ENCODE peak calls at places on chromosome 15, in six cellular contexts. N, S, X, W, O and H are unnamed samples.
A peak's percentile ranks its signal among the peaks of the same experiment; 100 is the strongest.

GRCh38 chr15:43488790-43489585 is 4.0 kb downstream of the TP53BP1 start:
- DNase-seq in N (no peak), S (no peak), X (no peak), W (no peak), O (no peak), H (no peak)

GRCh38 chr15:100043732-100044131 is 298.0 kb downstream of the ADAMTS17 start:
- DNase-seq in N (no peak), S (no peak), X (no peak), W (no peak), O (no peak), H (no peak)

GRCh38 chr15:64232400-64232799 is 69.6 kb upstream of the PPIB start:
- DNase-seq in N (no peak), S (no peak), X (no peak), W (peak; percentile 81), O (no peak), H (no peak)

GRCh38 chr15:71015342-71015741 is 99.9 kb upstream of the THSD4 start:
- DNase-seq in N (no peak), S (no peak), X (no peak), W (no peak), O (no peak), H (no peak)

GRCh38 chr15:81747477-81747876 is 298.3 kb downstream of the MEX3B start:
- DNase-seq in N (no peak), S (no peak), X (no peak), W (no peak), O (no peak), H (no peak)

GRCh38 chr15:89783861-89784685 is 7.9 kb downstream of the MESP2 start:
- DNase-seq in N (no peak), S (peak; percentile 66), X (no peak), W (no peak), O (peak; percentile 54), H (no peak)

GRCh38 chr15:73225358-73226015 is 143.3 kb downstream of the HCN4 start:
- DNase-seq in N (no peak), S (no peak), X (no peak), W (no peak), O (peak; percentile 22), H (no peak)

GRCh38 chr15:75887178-75887577 is 16.5 kb upstream of the FBXO22 start:
- DNase-seq in N (no peak), S (no peak), X (no peak), W (no peak), O (no peak), H (no peak)

GRCh38 chr15:88912500-88912921 is 668 bp downstream of the MFGE8 start:
- DNase-seq in N (no peak), S (peak; percentile 45), X (no peak), W (peak; percentile 40), O (peak; percentile 70), H (no peak)

GRCh38 chr15:62067448-62068044 is 769 bp downstream of the C2CD4A start:
- DNase-seq in N (no peak), S (peak; percentile 31), X (no peak), W (no peak), O (peak; percentile 62), H (no peak)

GRCh38 chr15:74041311-74041756 is 41.0 kb downstream of the GOLGA6A start:
- DNase-seq in N (no peak), S (no peak), X (no peak), W (no peak), O (no peak), H (no peak)

GRCh38 chr15:44633603-44634002 is 29.9 kb downstream of the SPG11 start:
- DNase-seq in N (no peak), S (no peak), X (no peak), W (peak; percentile 79), O (no peak), H (no peak)

GRCh38 chr15:38455096-38455495 is 1.2 kb downstream of the FAM98B start:
- DNase-seq in N (no peak), S (no peak), X (no peak), W (peak; percentile 38), O (no peak), H (no peak)

DNA sequence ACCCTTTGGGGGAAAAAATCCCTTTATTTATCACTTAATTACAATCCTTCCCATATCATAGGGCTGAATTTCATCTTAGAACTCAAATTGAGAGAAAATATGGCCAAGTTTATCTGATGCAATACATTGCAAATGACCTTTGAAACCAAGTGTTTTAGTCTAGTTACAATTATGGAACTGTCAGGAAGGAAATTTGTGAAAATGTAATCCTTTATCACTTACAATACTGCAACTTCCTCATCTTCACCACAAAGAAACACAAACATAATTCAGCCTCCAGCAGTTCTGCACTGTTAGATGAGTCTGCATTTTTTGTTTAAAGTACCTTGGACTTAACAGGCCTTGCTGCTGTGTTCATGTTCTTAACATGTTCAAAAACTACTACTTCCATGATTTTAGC is 4.6 kb downstream of the CCPG1 start:
- DNase-seq in N (no peak), S (no peak), X (no peak), W (peak; percentile 18), O (no peak), H (no peak)
- H3K4me3 ChIP-seq in N (no peak overlapping the region), S (no peak overlapping the region), X (no peak overlapping the region), W (no peak overlapping the region), O (no peak overlapping the region), H (no peak overlapping the region)

GRCh38 chr15:30827625-30828303 is 76.0 kb upstream of the FAN1 start:
- DNase-seq in N (no peak), S (no peak), X (no peak), W (no peak), O (no peak), H (no peak)
- H3K4me3 ChIP-seq in N (no peak overlapping the region), S (no peak overlapping the region), X (no peak overlapping the region), W (no peak overlapping the region), O (no peak overlapping the region), H (no peak overlapping the region)

DNA sequence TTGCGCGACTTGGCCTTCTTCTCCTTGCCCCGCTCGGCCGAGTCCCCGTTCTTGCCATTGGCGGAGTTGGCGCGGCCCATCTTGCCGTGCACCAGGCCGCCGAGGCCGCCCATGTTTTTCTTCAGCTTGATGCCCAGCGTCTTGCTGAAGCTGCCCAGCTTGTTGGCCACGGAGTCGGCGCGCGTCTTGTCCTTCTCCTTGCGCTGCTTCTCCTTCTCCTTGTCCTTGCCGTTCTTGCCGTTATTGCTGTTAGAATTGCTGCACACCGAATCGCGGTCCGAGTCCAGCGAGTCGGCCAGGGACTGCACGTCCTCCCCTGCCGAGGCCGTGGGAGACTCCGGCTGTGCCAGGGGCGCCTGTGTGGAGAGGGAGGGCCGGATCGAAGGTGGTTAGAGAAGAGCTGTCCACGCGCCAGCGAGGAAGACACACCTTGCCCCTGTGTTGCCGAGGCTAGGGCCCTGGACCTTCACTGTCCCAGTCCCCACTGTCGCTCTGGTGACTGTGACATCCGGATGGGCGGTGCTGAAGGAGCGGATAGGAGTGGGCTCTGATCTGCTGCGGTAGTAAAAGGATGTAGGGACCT is 157.8 kb downstream of the KLF13 start:
- DNase-seq in N (no peak), S (no peak), X (no peak), W (no peak), O (no peak), H (no peak)
- H3K4me3 ChIP-seq in N (no peak overlapping the region), S (no peak overlapping the region), X (no peak overlapping the region), W (no peak overlapping the region), O (no peak overlapping the region), H (no peak overlapping the region)

GRCh38 chr15:66706225-66706732 is 4.2 kb downstream of the SMAD6 start:
- DNase-seq in N (no peak), S (no peak), X (no peak), W (no peak), O (peak; percentile 74), H (no peak)
- H3K4me3 ChIP-seq in N (peak overlapping the region; percentile 35), S (no peak overlapping the region), X (peak overlapping the region; percentile 78), W (no peak overlapping the region), O (no peak overlapping the region), H (peak overlapping the region; percentile 88)

DNA sequence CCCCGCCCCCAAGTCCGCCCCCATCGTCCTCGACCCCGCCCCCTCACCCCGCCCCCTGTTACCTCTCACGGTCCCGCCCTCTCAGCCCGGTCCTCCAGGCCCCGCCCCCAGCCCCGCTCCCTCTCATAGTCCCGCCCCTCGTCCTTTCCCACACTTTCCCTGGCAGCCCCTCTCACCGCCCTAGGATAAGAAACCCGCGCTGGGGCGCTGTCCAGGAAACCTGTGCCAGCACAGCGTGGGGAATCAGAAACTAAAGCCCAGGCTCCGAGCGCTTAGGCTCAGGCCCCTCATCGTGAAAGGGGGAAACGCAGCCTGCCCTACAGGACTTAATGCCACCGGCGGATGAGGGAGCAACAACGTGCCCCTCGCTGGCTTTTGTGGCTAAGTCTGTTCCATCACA is 20.9 kb downstream of the TRPM1 start:
- DNase-seq in N (peak; percentile 69), S (no peak), X (no peak), W (no peak), O (peak; percentile 98), H (no peak)
- H3K4me3 ChIP-seq in N (no peak overlapping the region), S (no peak overlapping the region), X (no peak overlapping the region), W (peak overlapping the region; percentile 21), O (peak overlapping the region; percentile 34), H (peak overlapping the region; percentile 12)

GRCh38 chr15:23646165-23647000 is 1.3 kb downstream of the MAGEL2 start:
- DNase-seq in N (no peak), S (no peak), X (no peak), W (no peak), O (peak; percentile 44), H (no peak)

GRCh38 chr15:23647001-23647295 is 719 bp downstream of the MAGEL2 start:
- DNase-seq in N (no peak), S (no peak), X (no peak), W (no peak), O (no peak), H (no peak)

GRCh38 chr15:23645379-23646164 is 2.1 kb downstream of the MAGEL2 start:
- DNase-seq in N (no peak), S (peak; percentile 37), X (no peak), W (no peak), O (peak; percentile 77), H (no peak)

GRCh38 chr15:23648920-23649515 is 1.4 kb upstream of the MAGEL2 start:
- DNase-seq in N (no peak), S (peak; percentile 62), X (no peak), W (peak; percentile 4), O (peak; percentile 66), H (no peak)

DNA sequence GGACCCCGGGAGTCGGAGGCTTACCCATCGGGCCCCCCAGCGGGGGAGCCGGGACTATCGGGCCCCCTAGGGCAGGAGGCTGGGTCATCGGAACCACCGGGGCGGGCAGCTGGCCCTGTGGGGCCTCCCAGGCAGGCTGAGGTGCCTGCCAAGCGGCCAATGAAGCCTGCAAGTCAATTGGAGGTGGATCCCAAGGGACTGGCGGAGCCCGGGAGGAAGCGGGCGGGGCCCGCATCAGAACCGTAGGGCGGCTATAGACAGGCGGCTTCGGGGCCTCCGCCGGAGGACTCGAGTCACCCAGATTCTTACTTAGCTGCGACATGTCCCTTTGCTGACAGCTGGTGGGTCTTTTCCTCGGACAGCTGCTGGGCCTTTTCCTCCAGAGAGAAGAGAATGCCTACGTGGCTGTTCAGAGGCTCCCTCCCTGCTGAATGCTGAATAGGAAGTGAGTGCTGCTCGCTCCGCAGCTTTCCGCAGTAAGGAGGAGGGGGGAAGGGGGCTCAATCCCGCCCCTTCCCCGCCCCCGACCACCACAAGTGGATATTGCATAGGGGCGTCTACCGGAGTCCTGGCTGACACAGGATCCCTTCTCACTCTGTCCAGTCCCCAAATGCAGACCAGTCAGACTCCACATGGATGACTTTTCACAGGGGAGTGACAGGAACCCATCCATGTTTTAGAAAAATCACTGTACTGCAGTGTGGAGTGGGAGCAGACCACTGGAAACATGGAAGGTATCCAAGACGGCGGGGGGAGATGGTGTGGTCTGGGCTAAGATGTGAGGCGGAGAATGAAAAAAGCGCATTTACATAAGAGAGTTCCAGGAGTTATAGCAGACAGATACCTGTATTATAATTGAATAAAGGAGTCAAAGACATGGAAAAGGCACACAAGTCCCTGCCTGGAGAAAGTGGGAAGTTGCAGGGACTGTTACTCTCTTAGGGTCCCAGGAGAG is at the start of gene MAGEL2:
- DNase-seq in N (no peak), S (peak; percentile 32), X (no peak), W (no peak), O (peak; percentile 80), H (no peak)
- H3K4me3 ChIP-seq in N (peak within 1 kb of the TSS; percentile 38), S (peak within 1 kb of the TSS; percentile 61), X (peak within 1 kb of the TSS; percentile 53), W (no peak within 1 kb of the TSS), O (peak within 1 kb of the TSS; percentile 68), H (peak within 1 kb of the TSS; percentile 31)

GRCh38 chr15:52661909-52662308 is 17.3 kb downstream of the ATOSA start:
- DNase-seq in N (no peak), S (no peak), X (no peak), W (no peak), O (no peak), H (no peak)
- H3K4me3 ChIP-seq in N (no peak overlapping the region), S (no peak overlapping the region), X (no peak overlapping the region), W (no peak overlapping the region), O (no peak overlapping the region), H (no peak overlapping the region)